ENCODE peak calls at places on chromosomes 12 and 14, in six cellular contexts. One of them, this sample, is unnamed.

GRCh38 chr14:53389207-53389606 is 236.1 kb upstream of the DDHD1 start:
- DNase-seq in thyroid gland: no peak
- DNase-seq in G401: no peak
- DNase-seq in NCI-H1092 treated with DMSO at 0.1 percent for 48 hours: no peak
- DNase-seq in RWPE1: no peak
- DNase-seq in effector memory CD4-positive, alpha-beta T cell: no peak
- DNase-seq in this sample: no peak

GRCh38 chr14:77616133-77616453 is 344 bp downstream of the SPTLC2 start:
- DNase-seq in effector memory CD4-positive, alpha-beta T cell: no peak
- DNase-seq in G401: no peak
- DNase-seq in thyroid gland: no peak
- DNase-seq in NCI-H1092 treated with DMSO at 0.1 percent for 48 hours: no peak
- DNase-seq in RWPE1: no peak
- DNase-seq in this sample: no peak

GRCh38 chr12:99658950-99659349 is 11.4 kb downstream of the GARIN6 start:
- DNase-seq in NCI-H1092 treated with DMSO at 0.1 percent for 48 hours: peak; percentile 25
- DNase-seq in effector memory CD4-positive, alpha-beta T cell: no peak
- DNase-seq in RWPE1: no peak
- DNase-seq in G401: peak; percentile 55
- DNase-seq in thyroid gland: no peak
- DNase-seq in this sample: no peak

GRCh38 chr12:124867389-124867930 is 3.8 kb upstream of the SCARB1 start:
- DNase-seq in effector memory CD4-positive, alpha-beta T cell: no peak
- DNase-seq in G401: no peak
- DNase-seq in NCI-H1092 treated with DMSO at 0.1 percent for 48 hours: no peak
- DNase-seq in thyroid gland: no peak
- DNase-seq in RWPE1: peak; percentile 29
- DNase-seq in this sample: peak; percentile 30

GRCh38 chr12:95694148-95694547 is 96.4 kb downstream of the NTN4 start:
- DNase-seq in RWPE1: no peak
- DNase-seq in NCI-H1092 treated with DMSO at 0.1 percent for 48 hours: no peak
- DNase-seq in effector memory CD4-positive, alpha-beta T cell: no peak
- DNase-seq in G401: no peak
- DNase-seq in thyroid gland: no peak
- DNase-seq in this sample: peak; percentile 44

GRCh38 chr14:101253948-101254347 is 307.3 kb upstream of the DIO3 start:
- DNase-seq in effector memory CD4-positive, alpha-beta T cell: no peak
- DNase-seq in G401: no peak
- DNase-seq in thyroid gland: no peak
- DNase-seq in RWPE1: no peak
- DNase-seq in NCI-H1092 treated with DMSO at 0.1 percent for 48 hours: no peak
- DNase-seq in this sample: no peak

GRCh38 chr12:2551514-2551913 is 243.3 kb upstream of the FKBP4 start:
- DNase-seq in NCI-H1092 treated with DMSO at 0.1 percent for 48 hours: no peak
- DNase-seq in effector memory CD4-positive, alpha-beta T cell: no peak
- DNase-seq in G401: no peak
- DNase-seq in thyroid gland: no peak
- DNase-seq in RWPE1: no peak
- DNase-seq in this sample: peak; percentile 15

GRCh38 chr12:45298721-45299120 is 82.8 kb downstream of the ANO6 start:
- DNase-seq in NCI-H1092 treated with DMSO at 0.1 percent for 48 hours: no peak
- DNase-seq in G401: no peak
- DNase-seq in thyroid gland: no peak
- DNase-seq in RWPE1: no peak
- DNase-seq in effector memory CD4-positive, alpha-beta T cell: no peak
- DNase-seq in this sample: no peak

GRCh38 chr12:6950944-6951540 is at the start of gene PTPN6:
- DNase-seq in RWPE1: no peak
- DNase-seq in thyroid gland: no peak
- DNase-seq in NCI-H1092 treated with DMSO at 0.1 percent for 48 hours: no peak
- DNase-seq in effector memory CD4-positive, alpha-beta T cell: no peak
- DNase-seq in G401: no peak
- DNase-seq in this sample: no peak

GRCh38 chr12:114952573-114953196 is 268.7 kb upstream of the TBX3 start:
- DNase-seq in RWPE1: no peak
- DNase-seq in NCI-H1092 treated with DMSO at 0.1 percent for 48 hours: no peak
- DNase-seq in G401: no peak
- DNase-seq in effector memory CD4-positive, alpha-beta T cell: no peak
- DNase-seq in thyroid gland: no peak
- DNase-seq in this sample: no peak

GRCh38 chr14:60723218-60724079 is 702 bp downstream of the SIX4 start:
- DNase-seq in G401: peak; percentile 58
- DNase-seq in NCI-H1092 treated with DMSO at 0.1 percent for 48 hours: peak; percentile 67
- DNase-seq in thyroid gland: peak; percentile 42
- DNase-seq in effector memory CD4-positive, alpha-beta T cell: no peak
- DNase-seq in RWPE1: peak; percentile 27
- DNase-seq in this sample: peak; percentile 51

GRCh38 chr14:92459479-92460421 is 53.8 kb upstream of the RIN3 start:
- DNase-seq in G401: no peak
- DNase-seq in effector memory CD4-positive, alpha-beta T cell: no peak
- DNase-seq in RWPE1: no peak
- DNase-seq in NCI-H1092 treated with DMSO at 0.1 percent for 48 hours: no peak
- DNase-seq in thyroid gland: peak; percentile 11
- DNase-seq in this sample: no peak

GRCh38 chr12:52423035-52423434 is 11.1 kb downstream of the KRT75 start:
- DNase-seq in thyroid gland: no peak
- DNase-seq in G401: no peak
- DNase-seq in RWPE1: no peak
- DNase-seq in effector memory CD4-positive, alpha-beta T cell: no peak
- DNase-seq in NCI-H1092 treated with DMSO at 0.1 percent for 48 hours: no peak
- DNase-seq in this sample: no peak

GRCh38 chr12:84718901-84719300 is 193.7 kb downstream of the SLC6A15 start:
- DNase-seq in NCI-H1092 treated with DMSO at 0.1 percent for 48 hours: no peak
- DNase-seq in effector memory CD4-positive, alpha-beta T cell: no peak
- DNase-seq in G401: no peak
- DNase-seq in RWPE1: no peak
- DNase-seq in thyroid gland: no peak
- DNase-seq in this sample: no peak

GRCh38 chr12:27966870-27967269 is 5.7 kb downstream of the PTHLH start:
- DNase-seq in G401: no peak
- DNase-seq in thyroid gland: no peak
- DNase-seq in effector memory CD4-positive, alpha-beta T cell: no peak
- DNase-seq in NCI-H1092 treated with DMSO at 0.1 percent for 48 hours: no peak
- DNase-seq in RWPE1: peak; percentile 92
- DNase-seq in this sample: no peak

GRCh38 chr14:30443368-30444007 is 115.5 kb upstream of the G2E3 start:
- DNase-seq in NCI-H1092 treated with DMSO at 0.1 percent for 48 hours: peak; percentile 55
- DNase-seq in thyroid gland: no peak
- DNase-seq in G401: peak; percentile 19
- DNase-seq in RWPE1: peak; percentile 20
- DNase-seq in effector memory CD4-positive, alpha-beta T cell: no peak
- DNase-seq in this sample: no peak

GRCh38 chr14:95316826-95317225 is 2.9 kb downstream of the CLMN start:
- DNase-seq in thyroid gland: no peak
- DNase-seq in NCI-H1092 treated with DMSO at 0.1 percent for 48 hours: no peak
- DNase-seq in G401: peak; percentile 19
- DNase-seq in effector memory CD4-positive, alpha-beta T cell: no peak
- DNase-seq in RWPE1: no peak
- DNase-seq in this sample: no peak

GRCh38 chr14:58599145-58599544 is 38.6 kb upstream of the DACT1 start:
- DNase-seq in RWPE1: no peak
- DNase-seq in thyroid gland: no peak
- DNase-seq in G401: no peak
- DNase-seq in NCI-H1092 treated with DMSO at 0.1 percent for 48 hours: no peak
- DNase-seq in effector memory CD4-positive, alpha-beta T cell: no peak
- DNase-seq in this sample: no peak

GRCh38 chr12:109448272-109448671 is 28.8 kb downstream of the KCTD10 start:
- DNase-seq in effector memory CD4-positive, alpha-beta T cell: no peak
- DNase-seq in NCI-H1092 treated with DMSO at 0.1 percent for 48 hours: no peak
- DNase-seq in G401: no peak
- DNase-seq in thyroid gland: no peak
- DNase-seq in RWPE1: no peak
- DNase-seq in this sample: no peak

GRCh38 chr12:108962256-108962655 is 58.6 kb downstream of the SVOP start:
- DNase-seq in RWPE1: no peak
- DNase-seq in thyroid gland: no peak
- DNase-seq in effector memory CD4-positive, alpha-beta T cell: no peak
- DNase-seq in G401: no peak
- DNase-seq in NCI-H1092 treated with DMSO at 0.1 percent for 48 hours: no peak
- DNase-seq in this sample: no peak

GRCh38 chr14:51880810-51881580 is 20.6 kb downstream of the GNG2 start:
- DNase-seq in NCI-H1092 treated with DMSO at 0.1 percent for 48 hours: no peak
- DNase-seq in thyroid gland: no peak
- DNase-seq in G401: no peak
- DNase-seq in effector memory CD4-positive, alpha-beta T cell: no peak
- DNase-seq in RWPE1: no peak
- DNase-seq in this sample: no peak

GRCh38 chr12:74889073-74889472 is 320.6 kb downstream of the KCNC2 start:
- DNase-seq in effector memory CD4-positive, alpha-beta T cell: no peak
- DNase-seq in RWPE1: no peak
- DNase-seq in thyroid gland: no peak
- DNase-seq in NCI-H1092 treated with DMSO at 0.1 percent for 48 hours: no peak
- DNase-seq in G401: no peak
- DNase-seq in this sample: no peak

GRCh38 chr12:15852383-15852782 is 29.8 kb upstream of the STRAP start:
- DNase-seq in G401: no peak
- DNase-seq in NCI-H1092 treated with DMSO at 0.1 percent for 48 hours: no peak
- DNase-seq in thyroid gland: no peak
- DNase-seq in effector memory CD4-positive, alpha-beta T cell: no peak
- DNase-seq in RWPE1: peak; percentile 31
- DNase-seq in this sample: no peak

GRCh38 chr12:104533134-104533533 is 76.4 kb downstream of the CHST11 start:
- DNase-seq in effector memory CD4-positive, alpha-beta T cell: no peak
- DNase-seq in G401: no peak
- DNase-seq in thyroid gland: no peak
- DNase-seq in RWPE1: no peak
- DNase-seq in NCI-H1092 treated with DMSO at 0.1 percent for 48 hours: no peak
- DNase-seq in this sample: peak; percentile 16

GRCh38 chr14:89407856-89408255 is 9.2 kb downstream of the FOXN3 start:
- DNase-seq in RWPE1: no peak
- DNase-seq in thyroid gland: no peak
- DNase-seq in effector memory CD4-positive, alpha-beta T cell: no peak
- DNase-seq in NCI-H1092 treated with DMSO at 0.1 percent for 48 hours: no peak
- DNase-seq in G401: peak; percentile 44
- DNase-seq in this sample: no peak

GRCh38 chr12:7162691-7163114 is 26.8 kb upstream of the PEX5 start:
- DNase-seq in G401: peak; percentile 64
- DNase-seq in RWPE1: peak; percentile 68
- DNase-seq in thyroid gland: peak; percentile 47
- DNase-seq in NCI-H1092 treated with DMSO at 0.1 percent for 48 hours: peak; percentile 29
- DNase-seq in effector memory CD4-positive, alpha-beta T cell: peak; percentile 3
- DNase-seq in this sample: peak; percentile 68

GRCh38 chr12:75994069-75994740 is 37.4 kb downstream of the PHLDA1 start:
- DNase-seq in thyroid gland: no peak
- DNase-seq in G401: no peak
- DNase-seq in NCI-H1092 treated with DMSO at 0.1 percent for 48 hours: no peak
- DNase-seq in RWPE1: no peak
- DNase-seq in effector memory CD4-positive, alpha-beta T cell: no peak
- DNase-seq in this sample: no peak

GRCh38 chr14:94120667-94121335 is 8.6 kb downstream of the IFI27L2 start:
- DNase-seq in G401: no peak
- DNase-seq in thyroid gland: no peak
- DNase-seq in effector memory CD4-positive, alpha-beta T cell: no peak
- DNase-seq in NCI-H1092 treated with DMSO at 0.1 percent for 48 hours: no peak
- DNase-seq in RWPE1: no peak
- DNase-seq in this sample: no peak

GRCh38 chr12:68521848-68522502 is 88.7 kb upstream of the RAP1B start:
- DNase-seq in NCI-H1092 treated with DMSO at 0.1 percent for 48 hours: no peak
- DNase-seq in G401: no peak
- DNase-seq in thyroid gland: no peak
- DNase-seq in effector memory CD4-positive, alpha-beta T cell: no peak
- DNase-seq in RWPE1: no peak
- DNase-seq in this sample: no peak

GRCh38 chr12:51421266-51421884 is 3.3 kb upstream of the SLC4A8 start:
- DNase-seq in thyroid gland: peak; percentile 19
- DNase-seq in NCI-H1092 treated with DMSO at 0.1 percent for 48 hours: peak; percentile 34
- DNase-seq in effector memory CD4-positive, alpha-beta T cell: peak; percentile 8
- DNase-seq in RWPE1: peak; percentile 59
- DNase-seq in G401: peak; percentile 92
- DNase-seq in this sample: peak; percentile 65

GRCh38 chr12:53991077-53991460 is 6.1 kb downstream of the HOXC10 start:
- DNase-seq in NCI-H1092 treated with DMSO at 0.1 percent for 48 hours: peak; percentile 53
- DNase-seq in effector memory CD4-positive, alpha-beta T cell: no peak
- DNase-seq in RWPE1: no peak
- DNase-seq in thyroid gland: no peak
- DNase-seq in G401: no peak
- DNase-seq in this sample: no peak

GRCh38 chr14:67680941-67681340 is 6.5 kb upstream of the VTI1B start:
- DNase-seq in effector memory CD4-positive, alpha-beta T cell: no peak
- DNase-seq in NCI-H1092 treated with DMSO at 0.1 percent for 48 hours: no peak
- DNase-seq in thyroid gland: no peak
- DNase-seq in G401: no peak
- DNase-seq in RWPE1: no peak
- DNase-seq in this sample: peak; percentile 28

GRCh38 chr12:51368640-51369517 is 22.3 kb downstream of the GALNT6 start:
- DNase-seq in RWPE1: no peak
- DNase-seq in G401: no peak
- DNase-seq in NCI-H1092 treated with DMSO at 0.1 percent for 48 hours: no peak
- DNase-seq in thyroid gland: no peak
- DNase-seq in effector memory CD4-positive, alpha-beta T cell: peak; percentile 91
- DNase-seq in this sample: no peak

GRCh38 chr12:120536064-120536791 is 2.1 kb downstream of the RNF10 start:
- DNase-seq in effector memory CD4-positive, alpha-beta T cell: no peak
- DNase-seq in thyroid gland: no peak
- DNase-seq in NCI-H1092 treated with DMSO at 0.1 percent for 48 hours: no peak
- DNase-seq in RWPE1: no peak
- DNase-seq in G401: no peak
- DNase-seq in this sample: peak; percentile 32

GRCh38 chr14:33768458-33768830 is 182.4 kb downstream of the EGLN3 start:
- DNase-seq in RWPE1: no peak
- DNase-seq in thyroid gland: no peak
- DNase-seq in effector memory CD4-positive, alpha-beta T cell: no peak
- DNase-seq in G401: no peak
- DNase-seq in NCI-H1092 treated with DMSO at 0.1 percent for 48 hours: no peak
- DNase-seq in this sample: no peak

GRCh38 chr12:53965251-53966069 is 7.5 kb upstream of the HOXC11 start:
- DNase-seq in effector memory CD4-positive, alpha-beta T cell: no peak
- DNase-seq in NCI-H1092 treated with DMSO at 0.1 percent for 48 hours: no peak
- DNase-seq in RWPE1: no peak
- DNase-seq in G401: no peak
- DNase-seq in thyroid gland: no peak
- DNase-seq in this sample: no peak

GRCh38 chr14:58540693-58541092 is 97.1 kb upstream of the DACT1 start:
- DNase-seq in thyroid gland: no peak
- DNase-seq in G401: no peak
- DNase-seq in NCI-H1092 treated with DMSO at 0.1 percent for 48 hours: no peak
- DNase-seq in effector memory CD4-positive, alpha-beta T cell: no peak
- DNase-seq in RWPE1: no peak
- DNase-seq in this sample: no peak

GRCh38 chr12:74449872-74450271 is 87.8 kb upstream of the ATXN7L3B start:
- DNase-seq in RWPE1: peak; percentile 6
- DNase-seq in NCI-H1092 treated with DMSO at 0.1 percent for 48 hours: no peak
- DNase-seq in effector memory CD4-positive, alpha-beta T cell: no peak
- DNase-seq in thyroid gland: no peak
- DNase-seq in G401: no peak
- DNase-seq in this sample: no peak

GRCh38 chr14:68249534-68250517 is 430.2 kb downstream of the RAD51B start:
- DNase-seq in effector memory CD4-positive, alpha-beta T cell: no peak
- DNase-seq in thyroid gland: no peak
- DNase-seq in RWPE1: no peak
- DNase-seq in G401: no peak
- DNase-seq in NCI-H1092 treated with DMSO at 0.1 percent for 48 hours: peak; percentile 10
- DNase-seq in this sample: no peak